ENCODE peak calls at places on chromosome 7, in eight cellular contexts. E, C, G, K, P, Z, X and V are unnamed samples.

GRCh38 chr7:28984631-28985030 is 26.5 kb upstream of the TRIL start:
- DNase-seq in Z (no peak), E (no peak), K (peak; percentile 88), C (no peak), X (peak; percentile 23), P (peak; percentile 87), G (no peak), V (peak; percentile 26)

GRCh38 chr7:4797858-4798705 is 22.7 kb downstream of the AP5Z1 start:
- DNase-seq in K (peak; percentile 36), P (peak; percentile 28), X (peak; percentile 89), G (peak; percentile 96), E (peak; percentile 91), Z (no peak), C (peak; percentile 78), V (peak; percentile 28)

GRCh38 chr7:24475573-24475972 is 97.7 kb upstream of the PALS2 start:
- DNase-seq in K (no peak), X (no peak), Z (no peak), E (no peak), G (no peak), P (no peak), C (no peak), V (no peak)

GRCh38 chr7:22696672-22697071 is 30.3 kb upstream of the IL6 start:
- DNase-seq in G (no peak), X (no peak), P (no peak), Z (no peak), C (no peak), E (no peak), K (peak; percentile 20), V (no peak)

GRCh38 chr7:85950418-85950817 is 693.3 kb upstream of the GRM3 start:
- DNase-seq in G (no peak), C (no peak), Z (no peak), X (no peak), E (no peak), K (no peak), P (no peak), V (no peak)

GRCh38 chr7:87426160-87426559 is 49.3 kb downstream of the ABCB4 start:
- DNase-seq in Z (no peak), P (no peak), E (no peak), G (no peak), X (no peak), C (no peak), K (no peak), V (no peak)

GRCh38 chr7:78326189-78326588 is 527.6 kb downstream of the PHTF2 start:
- DNase-seq in C (no peak), P (no peak), G (no peak), X (no peak), K (no peak), Z (no peak), E (no peak), V (no peak)

GRCh38 chr7:43954524-43955228 is 28.4 kb downstream of the UBE2D4 start:
- DNase-seq in E (no peak), X (peak; percentile 71), Z (peak; percentile 3), P (peak; percentile 63), C (peak; percentile 49), K (peak; percentile 62), G (peak; percentile 68), V (no peak)

GRCh38 chr7:64463636-64464375 is 99.1 kb downstream of the ZNF680 start:
- DNase-seq in Z (no peak), K (no peak), X (no peak), C (peak; percentile 30), P (peak; percentile 51), E (no peak), G (peak; percentile 25), V (peak; percentile 72)